ENCODE peak calls at places on chromosomes 2 and 18, in four cellular contexts. N is GM12878, Q is A549, L is HepG2. C is an unnamed sample.

GRCh38 chr2:158022888-158023287 is 78.8 kb upstream of the UPP2 start:
- DNase-seq in N (no peak), Q (no peak), L (no peak), C (no peak)

GRCh38 chr18:26215247-26215970 is 10.8 kb upstream of the TAF4B start:
- DNase-seq in N (peak), Q (no peak), L (no peak), C (no peak)

GRCh38 chr2:56175779-56176178 is 8.0 kb upstream of the CCDC85A start:
- DNase-seq in N (no peak), Q (no peak), L (no peak), C (no peak)

GRCh38 chr2:205235434-205235833 is 446.9 kb upstream of the NRP2 start:
- DNase-seq in N (no peak), Q (peak), L (no peak), C (no peak)

GRCh38 chr2:234676859-234677450 is 180.1 kb upstream of the ARL4C start:
- DNase-seq in N (no peak), Q (no peak), L (peak), C (no peak)

GRCh38 chr18:36934884-36935283 is 106.0 kb downstream of the KIAA1328 start:
- DNase-seq in N (no peak), Q (no peak), L (no peak), C (no peak)

GRCh38 chr2:168633200-168633599 is 169.2 kb upstream of the NOSTRIN start:
- DNase-seq in N (no peak), Q (no peak), L (no peak), C (no peak)

GRCh38 chr18:48003426-48004349 is 73.2 kb upstream of the SMAD2 start:
- DNase-seq in N (no peak), Q (peak), L (no peak), C (no peak)

GRCh38 chr2:165794520-165794882 is 454 bp upstream of the GALNT3 start:
- DNase-seq in N (peak), Q (no peak), L (no peak), C (peak)

GRCh38 chr2:96407919-96408550 is 72.5 kb downstream of the NCAPH start:
- DNase-seq in N (no peak), Q (no peak), L (no peak), C (no peak)

GRCh38 chr2:86064006-86064405 is 41.7 kb downstream of the POLR1A start:
- DNase-seq in N (no peak), Q (no peak), L (no peak), C (no peak)

GRCh38 chr2:98727369-98727749 is 3.6 kb downstream of the MGAT4A start:
- DNase-seq in N (no peak), Q (no peak), L (no peak), C (no peak)

GRCh38 chr2:16870677-16871076 is 205.0 kb upstream of the CYRIA start:
- DNase-seq in N (no peak), Q (no peak), L (no peak), C (no peak)

GRCh38 chr2:10326151-10326616 is 23.5 kb downstream of the HPCAL1 start:
- DNase-seq in N (no peak), Q (no peak), L (no peak), C (peak)

GRCh38 chr2:73904952-73905351 is 12.1 kb downstream of the ACTG2 start:
- DNase-seq in N (no peak), Q (no peak), L (no peak), C (no peak)

GRCh38 chr2:101002562-101003277 is 631 bp downstream of the RPL31 start:
- DNase-seq in N (no peak), Q (peak), L (peak), C (peak)

GRCh38 chr2:74066491-74067203 is 81.1 kb downstream of the BOLA3 start:
- DNase-seq in N (no peak), Q (no peak), L (no peak), C (no peak)

GRCh38 chr2:158772306-158773078 is 22.6 kb upstream of the DAPL1 start:
- DNase-seq in N (no peak), Q (no peak), L (no peak), C (no peak)

GRCh38 chr2:127046579-127046978 is 60.4 kb downstream of the BIN1 start:
- DNase-seq in N (no peak), Q (no peak), L (no peak), C (peak)

GRCh38 chr18:26574958-26575864 is 26.9 kb upstream of the KCTD1 start:
- DNase-seq in N (no peak), Q (peak), L (peak), C (peak)

GRCh38 chr2:97997774-97998392 is 2.1 kb upstream of the TMEM131 start:
- DNase-seq in N (no peak), Q (no peak), L (peak), C (no peak)

GRCh38 chr2:234502285-234502918 is 5.5 kb upstream of the ARL4C start:
- DNase-seq in N (no peak), Q (peak), L (no peak), C (no peak)

GRCh38 chr2:72923833-72924352 is 6.6 kb downstream of the EMX1 start:
- DNase-seq in N (no peak), Q (no peak), L (no peak), C (peak)

GRCh38 chr2:119910566-119910965 is 102.3 kb upstream of the EPB41L5 start:
- DNase-seq in N (no peak), Q (no peak), L (no peak), C (no peak)

GRCh38 chr2:212721026-212721451 is 182.4 kb upstream of the ERBB4 start:
- DNase-seq in N (no peak), Q (no peak), L (no peak), C (no peak)

GRCh38 chr2:50591642-50592041 is 440.3 kb downstream of the NRXN1 start:
- DNase-seq in N (no peak), Q (no peak), L (no peak), C (no peak)

GRCh38 chr2:62056341-62056740 is 139.6 kb upstream of the B3GNT2 start:
- DNase-seq in N (no peak), Q (no peak), L (no peak), C (no peak)

GRCh38 chr2:42775812-42776211 is 11.9 kb upstream of the OXER1 start:
- DNase-seq in N (no peak), Q (no peak), L (no peak), C (no peak)

GRCh38 chr2:120580709-120581108 is 155.0 kb upstream of the GLI2 start:
- DNase-seq in N (no peak), Q (no peak), L (no peak), C (no peak)

GRCh38 chr18:58224425-58224750 is 180.4 kb downstream of the NEDD4L start:
- DNase-seq in N (no peak), Q (no peak), L (no peak), C (no peak)

GRCh38 chr2:69036926-69037325 is 23.9 kb downstream of the ANTXR1 start:
- DNase-seq in N (no peak), Q (no peak), L (no peak), C (no peak)

GRCh38 chr2:36737131-36737750 is 40.7 kb downstream of the VIT start:
- DNase-seq in N (no peak), Q (no peak), L (no peak), C (no peak)

GRCh38 chr2:127576433-127577207 is 41.1 kb downstream of the MYO7B start:
- DNase-seq in N (no peak), Q (no peak), L (no peak), C (peak)

GRCh38 chr2:65349863-65350262 is 82.5 kb downstream of the SPRED2 start:
- DNase-seq in N (no peak), Q (no peak), L (peak), C (peak)

GRCh38 chr2:134774074-134774742 is 55.4 kb upstream of the TMEM163 start:
- DNase-seq in N (no peak), Q (no peak), L (no peak), C (peak)

GRCh38 chr18:57621252-57621607 is 406 bp downstream of the NARS1 start:
- DNase-seq in N (no peak), Q (no peak), L (no peak), C (peak)

GRCh38 chr18:2655954-2656236 is 369 bp downstream of the SMCHD1 start:
- DNase-seq in N (no peak), Q (peak), L (no peak), C (no peak)

GRCh38 chr18:57429607-57430165 is 5.5 kb upstream of the ONECUT2 start:
- DNase-seq in N (no peak), Q (no peak), L (no peak), C (no peak)

DNA sequence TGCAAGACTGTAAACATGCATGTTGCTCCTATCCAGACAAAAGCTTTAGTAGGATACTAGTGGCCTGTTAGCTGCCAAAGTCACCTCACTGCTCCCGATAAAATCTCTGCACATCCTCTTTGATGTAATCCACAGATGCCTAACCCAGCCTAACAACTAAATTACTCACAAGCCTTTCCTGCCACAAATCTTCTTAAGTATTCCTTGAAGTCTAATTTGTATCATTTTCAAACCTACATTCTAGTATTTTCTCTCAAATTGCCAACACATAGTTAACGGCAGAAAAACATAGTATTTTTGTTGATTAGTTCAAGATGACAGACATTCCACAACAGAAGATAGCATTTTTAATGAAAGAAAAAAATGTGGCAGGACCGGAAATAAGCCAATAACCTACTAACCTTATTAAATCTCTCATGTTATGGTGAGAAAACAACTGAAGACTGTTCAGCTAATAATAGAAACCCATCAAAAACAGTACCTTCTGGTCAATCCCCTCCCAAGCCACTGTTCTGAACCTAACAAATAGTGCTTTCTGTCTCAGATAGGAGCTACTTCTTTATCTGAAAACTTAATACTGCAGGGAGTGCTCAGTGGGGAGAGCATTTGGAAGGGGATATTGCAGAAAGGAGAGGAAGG is at the start of gene MPP4:
- DNase-seq in N (no peak), Q (no peak), L (no peak), C (peak)
- TF ChIP-seq PBX3 in N (no peak), Q (no peak), L (no peak), C (peak)

GRCh38 chr2:20486571-20486970 is 39.7 kb downstream of the RHOB start:
- DNase-seq in N (no peak), Q (no peak), L (no peak), C (no peak)
- TF ChIP-seq PBX3 in N (no peak), Q (no peak), L (no peak), C (no peak)

GRCh38 chr2:46229134-46230063 is 67.8 kb upstream of the EPAS1 start:
- DNase-seq in N (peak), Q (peak), L (peak), C (no peak)
- TF ChIP-seq PBX3 in N (peak), Q (no peak), L (no peak), C (no peak)

GRCh38 chr2:149310349-149310748 is 20.0 kb upstream of the LYPD6 start:
- DNase-seq in N (no peak), Q (no peak), L (no peak), C (no peak)

GRCh38 chr2:149314687-149315086 is 15.7 kb upstream of the LYPD6 start:
- DNase-seq in N (no peak), Q (no peak), L (no peak), C (no peak)

GRCh38 chr2:149315461-149315860 is 14.9 kb upstream of the LYPD6 start:
- DNase-seq in N (no peak), Q (no peak), L (no peak), C (no peak)

GRCh38 chr2:149312039-149312438 is 18.3 kb upstream of the LYPD6 start:
- DNase-seq in N (no peak), Q (no peak), L (no peak), C (no peak)

DNA sequence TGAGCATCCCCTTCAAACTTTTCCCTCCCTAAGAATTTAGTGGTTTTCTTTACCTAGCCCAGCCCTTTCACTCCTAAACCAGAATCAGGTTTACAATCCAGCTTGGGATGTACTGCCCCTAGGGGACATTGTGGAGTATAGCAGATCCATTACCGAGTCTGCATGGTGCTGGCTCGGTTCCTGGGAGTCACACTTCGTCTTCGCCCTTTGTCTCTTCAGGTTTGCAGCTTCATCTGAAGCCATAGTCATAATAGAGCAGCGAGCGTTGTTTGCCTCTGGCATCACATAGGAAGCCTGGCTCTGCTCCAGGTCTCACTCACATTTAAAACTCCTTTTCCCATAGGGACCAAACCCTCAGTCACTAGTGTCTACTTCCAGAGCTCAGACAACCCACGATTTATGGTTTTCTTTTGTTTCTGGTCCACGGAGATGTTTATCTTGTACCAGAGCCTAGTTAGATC is 16.8 kb upstream of the LYPD6 start:
- DNase-seq in N (peak), Q (peak), L (peak), C (peak)
- TF ChIP-seq PBX3 in N (no peak), Q (no peak), L (no peak), C (no peak)

C was measured in SK-N-SH.